ENCODE peak calls at places on chromosomes 13 and 19, in nine cellular contexts. One of them, this sample, is unnamed.

GRCh38 chr19:4233282-4233853 is 4.0 kb downstream of the EBI3 start:
- DNase-seq in Peyer's patch: peak
- DNase-seq in adrenal gland: peak
- DNase-seq in PC-9: no peak
- DNase-seq in fibroblast of lung: peak
- DNase-seq in brain microvascular endothelial cell: peak
- DNase-seq in left ventricle myocardium inferior: peak
- DNase-seq in neuronal stem cell: no peak
- DNase-seq in right lobe of liver: no peak
- DNase-seq in this sample: no peak

GRCh38 chr13:28494861-28495585 is at the start of gene FLT1:
- DNase-seq in PC-9: no peak
- DNase-seq in neuronal stem cell: peak
- DNase-seq in left ventricle myocardium inferior: peak
- DNase-seq in Peyer's patch: no peak
- DNase-seq in right lobe of liver: peak
- DNase-seq in fibroblast of lung: no peak
- DNase-seq in adrenal gland: peak
- DNase-seq in brain microvascular endothelial cell: no peak
- DNase-seq in this sample: peak

GRCh38 chr19:12773571-12773970 is 1.8 kb downstream of the HOOK2 start:
- DNase-seq in left ventricle myocardium inferior: peak
- DNase-seq in right lobe of liver: no peak
- DNase-seq in PC-9: peak
- DNase-seq in brain microvascular endothelial cell: no peak
- DNase-seq in adrenal gland: no peak
- DNase-seq in Peyer's patch: no peak
- DNase-seq in neuronal stem cell: no peak
- DNase-seq in fibroblast of lung: no peak
- DNase-seq in this sample: no peak

GRCh38 chr19:41302624-41303351 is 7.2 kb upstream of the CCDC97 start:
- DNase-seq in brain microvascular endothelial cell: no peak
- DNase-seq in left ventricle myocardium inferior: no peak
- DNase-seq in adrenal gland: no peak
- DNase-seq in neuronal stem cell: no peak
- DNase-seq in right lobe of liver: no peak
- DNase-seq in PC-9: no peak
- DNase-seq in Peyer's patch: peak
- DNase-seq in fibroblast of lung: no peak
- DNase-seq in this sample: no peak

GRCh38 chr19:24078688-24079087 is 8.3 kb upstream of the ZNF254 start:
- DNase-seq in fibroblast of lung: no peak
- DNase-seq in Peyer's patch: no peak
- DNase-seq in brain microvascular endothelial cell: no peak
- DNase-seq in left ventricle myocardium inferior: no peak
- DNase-seq in neuronal stem cell: peak
- DNase-seq in right lobe of liver: no peak
- DNase-seq in adrenal gland: no peak
- DNase-seq in PC-9: no peak
- DNase-seq in this sample: no peak

GRCh38 chr19:36198116-36198515 is 16.3 kb downstream of the ZNF565 start:
- DNase-seq in brain microvascular endothelial cell: no peak
- DNase-seq in Peyer's patch: no peak
- DNase-seq in neuronal stem cell: no peak
- DNase-seq in fibroblast of lung: no peak
- DNase-seq in right lobe of liver: no peak
- DNase-seq in PC-9: no peak
- DNase-seq in left ventricle myocardium inferior: no peak
- DNase-seq in adrenal gland: no peak
- DNase-seq in this sample: no peak

GRCh38 chr13:112898786-112899617 is 70.0 kb upstream of the MCF2L start:
- DNase-seq in left ventricle myocardium inferior: peak
- DNase-seq in Peyer's patch: no peak
- DNase-seq in PC-9: no peak
- DNase-seq in fibroblast of lung: no peak
- DNase-seq in neuronal stem cell: no peak
- DNase-seq in adrenal gland: no peak
- DNase-seq in brain microvascular endothelial cell: no peak
- DNase-seq in right lobe of liver: peak
- DNase-seq in this sample: no peak

GRCh38 chr19:55178781-55179569 is 1.1 kb downstream of the SYT5 start:
- DNase-seq in fibroblast of lung: peak
- DNase-seq in brain microvascular endothelial cell: peak
- DNase-seq in adrenal gland: peak
- DNase-seq in PC-9: no peak
- DNase-seq in right lobe of liver: no peak
- DNase-seq in Peyer's patch: peak
- DNase-seq in neuronal stem cell: peak
- DNase-seq in left ventricle myocardium inferior: peak
- DNase-seq in this sample: peak

GRCh38 chr13:37023871-37024270 is 23.3 kb downstream of the EXOSC8 start:
- DNase-seq in Peyer's patch: no peak
- DNase-seq in adrenal gland: no peak
- DNase-seq in left ventricle myocardium inferior: no peak
- DNase-seq in neuronal stem cell: no peak
- DNase-seq in right lobe of liver: no peak
- DNase-seq in brain microvascular endothelial cell: peak
- DNase-seq in fibroblast of lung: peak
- DNase-seq in PC-9: no peak
- DNase-seq in this sample: no peak

GRCh38 chr19:58217607-58218391 is 10.9 kb upstream of the ZNF544 start:
- DNase-seq in right lobe of liver: no peak
- DNase-seq in neuronal stem cell: no peak
- DNase-seq in fibroblast of lung: no peak
- DNase-seq in left ventricle myocardium inferior: no peak
- DNase-seq in PC-9: no peak
- DNase-seq in Peyer's patch: no peak
- DNase-seq in brain microvascular endothelial cell: no peak
- DNase-seq in adrenal gland: no peak
- DNase-seq in this sample: no peak

GRCh38 chr19:3782903-3783302 is 3.3 kb downstream of the MATK start:
- DNase-seq in left ventricle myocardium inferior: no peak
- DNase-seq in brain microvascular endothelial cell: no peak
- DNase-seq in fibroblast of lung: no peak
- DNase-seq in PC-9: no peak
- DNase-seq in Peyer's patch: no peak
- DNase-seq in adrenal gland: no peak
- DNase-seq in right lobe of liver: no peak
- DNase-seq in neuronal stem cell: no peak
- DNase-seq in this sample: no peak

GRCh38 chr19:2039082-2039958 is 11.7 kb downstream of the MKNK2 start:
- DNase-seq in PC-9: no peak
- DNase-seq in left ventricle myocardium inferior: no peak
- DNase-seq in Peyer's patch: no peak
- DNase-seq in right lobe of liver: peak
- DNase-seq in neuronal stem cell: no peak
- DNase-seq in brain microvascular endothelial cell: no peak
- DNase-seq in adrenal gland: peak
- DNase-seq in fibroblast of lung: no peak
- DNase-seq in this sample: peak

GRCh38 chr13:110644892-110645521 is 29.7 kb downstream of the NAXD start:
- DNase-seq in PC-9: no peak
- DNase-seq in left ventricle myocardium inferior: peak
- DNase-seq in Peyer's patch: peak
- DNase-seq in adrenal gland: peak
- DNase-seq in right lobe of liver: peak
- DNase-seq in fibroblast of lung: peak
- DNase-seq in neuronal stem cell: peak
- DNase-seq in brain microvascular endothelial cell: peak
- DNase-seq in this sample: peak
- H3K27ac ChIP-seq in PC-9: no peak
- H3K27ac ChIP-seq in left ventricle myocardium inferior: peak
- H3K27ac ChIP-seq in Peyer's patch: no peak
- H3K27ac ChIP-seq in adrenal gland: no peak
- H3K27ac ChIP-seq in right lobe of liver: peak
- H3K27ac ChIP-seq in fibroblast of lung: no peak
- H3K27ac ChIP-seq in neuronal stem cell: no peak
- H3K27ac ChIP-seq in brain microvascular endothelial cell: no peak
- H3K27ac ChIP-seq in this sample: peak

DNA sequence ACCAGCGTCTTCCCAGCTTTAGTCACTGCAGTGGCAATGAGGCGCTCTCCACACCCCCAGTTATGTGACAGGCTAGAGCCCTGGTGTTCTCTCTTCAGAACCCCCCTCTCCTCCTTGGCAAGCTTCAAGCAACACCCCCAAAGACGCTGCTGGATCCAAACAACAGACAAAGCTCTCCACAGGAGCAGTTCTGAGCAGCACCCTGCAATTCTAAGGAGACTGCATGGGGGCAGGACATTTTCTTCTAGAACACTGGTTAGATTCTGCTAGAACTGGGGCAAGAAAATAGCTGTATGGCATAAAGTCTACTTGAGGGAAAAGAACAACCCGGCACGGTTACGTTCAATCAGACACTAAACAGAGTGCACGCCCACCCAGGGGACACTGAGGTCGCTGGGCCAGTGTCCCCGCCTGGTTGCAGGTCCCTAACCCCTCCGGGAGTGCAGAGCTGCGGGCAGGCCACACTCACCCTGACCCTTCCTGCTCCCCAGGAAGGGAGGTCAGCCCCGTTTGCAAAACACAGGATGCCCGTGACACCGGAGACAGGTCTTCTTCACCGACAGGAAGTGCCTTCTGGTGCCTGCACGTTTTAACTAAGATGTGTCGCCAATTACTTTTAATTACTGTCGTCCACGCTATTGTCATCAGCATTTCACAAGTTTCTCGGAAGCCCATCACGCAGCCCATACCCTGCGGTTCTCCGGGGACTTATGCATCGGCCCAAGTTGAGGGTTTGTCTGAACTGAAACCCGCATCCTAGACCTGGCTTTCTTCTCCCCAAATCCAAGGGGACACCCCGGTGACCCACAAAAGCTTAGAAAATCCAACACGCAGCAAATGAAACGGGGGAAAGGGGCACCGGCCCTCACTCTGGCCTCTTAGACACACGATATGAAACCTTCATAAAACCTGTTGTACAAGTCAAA is 943 bp downstream of the GJB6 start:
- DNase-seq in left ventricle myocardium inferior: no peak
- DNase-seq in adrenal gland: no peak
- DNase-seq in fibroblast of lung: no peak
- DNase-seq in neuronal stem cell: no peak
- DNase-seq in brain microvascular endothelial cell: no peak
- DNase-seq in PC-9: no peak
- DNase-seq in right lobe of liver: no peak
- DNase-seq in Peyer's patch: no peak
- DNase-seq in this sample: no peak
- H3K4me3 ChIP-seq in left ventricle myocardium inferior: peak
- H3K4me3 ChIP-seq in adrenal gland: no peak
- H3K4me3 ChIP-seq in fibroblast of lung: no peak
- H3K4me3 ChIP-seq in neuronal stem cell: peak
- H3K4me3 ChIP-seq in brain microvascular endothelial cell: no peak
- H3K4me3 ChIP-seq in PC-9: no peak
- H3K4me3 ChIP-seq in right lobe of liver: peak
- H3K4me3 ChIP-seq in Peyer's patch: no peak
- H3K4me3 ChIP-seq in this sample: no peak

DNA sequence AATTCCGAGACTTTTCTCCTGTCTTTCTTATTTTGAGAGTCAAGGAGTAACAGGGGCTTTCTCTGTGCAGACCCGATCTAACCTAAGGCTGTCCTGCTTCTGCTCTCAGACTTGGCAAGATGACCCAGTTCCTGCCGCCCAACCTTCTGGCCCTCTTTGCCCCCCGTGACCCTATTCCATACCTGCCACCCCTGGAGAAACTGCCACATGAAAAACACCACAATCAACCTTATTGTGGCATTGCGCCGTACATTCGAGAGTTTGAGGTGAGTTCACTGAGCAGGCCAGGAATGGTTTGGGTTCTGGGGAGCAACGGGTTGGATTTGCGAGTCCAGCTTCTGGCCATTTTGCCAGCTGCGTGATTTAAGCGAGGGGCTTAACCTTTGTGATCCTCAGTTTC is 1.0 kb downstream of the SNRNP70 start:
- DNase-seq in PC-9: no peak
- DNase-seq in right lobe of liver: no peak
- DNase-seq in left ventricle myocardium inferior: no peak
- DNase-seq in adrenal gland: no peak
- DNase-seq in fibroblast of lung: no peak
- DNase-seq in neuronal stem cell: no peak
- DNase-seq in brain microvascular endothelial cell: no peak
- DNase-seq in Peyer's patch: no peak
- DNase-seq in this sample: no peak
- H3K27ac ChIP-seq in PC-9: no peak
- H3K27ac ChIP-seq in right lobe of liver: peak
- H3K27ac ChIP-seq in left ventricle myocardium inferior: peak
- H3K27ac ChIP-seq in adrenal gland: no peak
- H3K27ac ChIP-seq in fibroblast of lung: peak
- H3K27ac ChIP-seq in neuronal stem cell: no peak
- H3K27ac ChIP-seq in brain microvascular endothelial cell: no peak
- H3K27ac ChIP-seq in Peyer's patch: no peak
- H3K27ac ChIP-seq in this sample: no peak

GRCh38 chr19:46839752-46840151 is 10.9 kb downstream of the AP2S1 start:
- DNase-seq in Peyer's patch: peak
- DNase-seq in neuronal stem cell: no peak
- DNase-seq in fibroblast of lung: no peak
- DNase-seq in PC-9: no peak
- DNase-seq in left ventricle myocardium inferior: no peak
- DNase-seq in right lobe of liver: no peak
- DNase-seq in brain microvascular endothelial cell: no peak
- DNase-seq in adrenal gland: no peak
- DNase-seq in this sample: no peak
- H3K4me3 ChIP-seq in Peyer's patch: no peak
- H3K4me3 ChIP-seq in neuronal stem cell: no peak
- H3K4me3 ChIP-seq in fibroblast of lung: no peak
- H3K4me3 ChIP-seq in PC-9: no peak
- H3K4me3 ChIP-seq in left ventricle myocardium inferior: no peak
- H3K4me3 ChIP-seq in right lobe of liver: no peak
- H3K4me3 ChIP-seq in brain microvascular endothelial cell: no peak
- H3K4me3 ChIP-seq in adrenal gland: no peak
- H3K4me3 ChIP-seq in this sample: no peak

This sample was measured in aorta.